ENCODE peak calls at places on chromosomes 11 and 22, in seven cellular contexts. Q, F, X, R, L, S and V are unnamed samples.

GRCh38 chr22:32123657-32124056 is 35.4 kb downstream of the C22orf42 start:
- DNase-seq in S (no peak), F (no peak), Q (peak), L (no peak), X (no peak), R (no peak), V (no peak)

GRCh38 chr11:66933508-66933907 is 24.7 kb downstream of the PC start:
- DNase-seq in Q (no peak), F (no peak), L (no peak), S (no peak), X (no peak), R (no peak), V (no peak)

GRCh38 chr11:29616611-29617010 is 400.2 kb downstream of the KCNA4 start:
- DNase-seq in L (no peak), S (no peak), R (no peak), X (no peak), Q (no peak), F (no peak), V (no peak)

GRCh38 chr11:25941353-25941752 is 390.6 kb upstream of the ANO3 start:
- DNase-seq in L (no peak), Q (no peak), S (no peak), R (no peak), F (no peak), X (no peak), V (no peak)

GRCh38 chr11:71420455-71421241 is 27.5 kb downstream of the DHCR7 start:
- DNase-seq in Q (peak), S (peak), X (peak), L (peak), F (no peak), R (no peak), V (peak)

GRCh38 chr11:99246199-99246598 is 225.4 kb downstream of the CNTN5 start:
- DNase-seq in R (no peak), X (no peak), S (no peak), Q (no peak), F (no peak), L (no peak), V (no peak)

GRCh38 chr11:119205080-119205479 is 1.1 kb upstream of the CBL start:
- DNase-seq in X (no peak), S (no peak), Q (no peak), R (no peak), L (no peak), F (no peak), V (no peak)

GRCh38 chr11:70712471-70712870 is 314.1 kb downstream of the CTTN start:
- DNase-seq in S (no peak), F (no peak), R (no peak), X (no peak), L (no peak), Q (peak), V (no peak)

GRCh38 chr11:125435461-125436238 is 60.4 kb downstream of the FEZ1 start:
- DNase-seq in X (no peak), R (no peak), F (no peak), L (no peak), S (no peak), Q (no peak), V (no peak)

GRCh38 chr11:36868380-36868779 is 270.3 kb upstream of the RAG2 start:
- DNase-seq in S (no peak), L (no peak), R (no peak), X (no peak), Q (no peak), F (no peak), V (no peak)

GRCh38 chr11:134228625-134229024 is 4.2 kb downstream of the VPS26B start:
- DNase-seq in L (no peak), S (no peak), X (no peak), F (peak), Q (no peak), R (no peak), V (no peak)

GRCh38 chr11:130178992-130179391 is 19.4 kb downstream of the ST14 start:
- DNase-seq in R (no peak), L (peak), F (no peak), X (no peak), S (no peak), Q (no peak), V (no peak)

GRCh38 chr11:16177688-16178087 is 178.7 kb downstream of the SOX6 start:
- DNase-seq in Q (no peak), S (no peak), X (no peak), F (no peak), L (no peak), R (no peak), V (no peak)

GRCh38 chr11:92423133-92423532 is 198.5 kb downstream of the FAT3 start:
- DNase-seq in Q (no peak), X (no peak), S (no peak), F (no peak), R (no peak), L (no peak), V (no peak)

GRCh38 chr11:61602775-61603569 is 22.1 kb upstream of the SYT7 start:
- DNase-seq in Q (no peak), F (no peak), R (peak), L (peak), S (peak), X (peak), V (no peak)

GRCh38 chr11:9250139-9250582 is 15.0 kb downstream of the DENND5A start:
- DNase-seq in Q (no peak), X (no peak), F (peak), L (no peak), S (no peak), R (no peak), V (no peak)

GRCh38 chr11:134861490-134862107 is 449.6 kb upstream of the B3GAT1 start:
- DNase-seq in X (no peak), R (no peak), L (no peak), S (no peak), F (no peak), Q (peak), V (no peak)

GRCh38 chr22:19974233-19974861 is 32.7 kb upstream of the TXNRD2 start:
- DNase-seq in R (no peak), X (peak), S (no peak), F (no peak), Q (peak), L (peak), V (peak)

GRCh38 chr11:74877132-74877531 is 71.8 kb downstream of the XRRA1 start:
- DNase-seq in Q (no peak), F (no peak), R (no peak), X (no peak), S (no peak), L (peak), V (no peak)

GRCh38 chr11:106306942-106307341 is 229.5 kb downstream of the AASDHPPT start:
- DNase-seq in Q (no peak), L (no peak), S (no peak), R (no peak), X (no peak), F (no peak), V (no peak)

GRCh38 chr11:92703431-92703830 is 266.0 kb upstream of the MTNR1B start:
- DNase-seq in R (no peak), S (no peak), F (no peak), L (no peak), Q (no peak), X (no peak), V (no peak)

GRCh38 chr11:47186076-47186936 is at the start of gene PACSIN3:
- DNase-seq in S (no peak), Q (peak), X (no peak), F (peak), R (no peak), L (peak), V (no peak)

GRCh38 chr11:12042215-12042676 is 33.8 kb upstream of the DKK3 start:
- DNase-seq in L (no peak), Q (no peak), R (no peak), F (no peak), X (no peak), S (no peak), V (no peak)

GRCh38 chr22:42920101-42920820 is 63.2 kb upstream of the ARFGAP3 start:
- DNase-seq in Q (no peak), L (no peak), F (no peak), R (no peak), S (no peak), X (no peak), V (no peak)

GRCh38 chr11:12581923-12582322 is 92.3 kb upstream of the TEAD1 start:
- DNase-seq in F (no peak), L (no peak), X (no peak), S (no peak), R (no peak), Q (no peak), V (no peak)

GRCh38 chr11:101321222-101321621 is 191.6 kb upstream of the PGR start:
- DNase-seq in F (no peak), Q (peak), S (no peak), L (no peak), X (no peak), R (no peak), V (no peak)

GRCh38 chr22:49976439-49977175 is 16.0 kb downstream of the PIM3 start:
- DNase-seq in L (no peak), F (peak), X (no peak), S (no peak), Q (no peak), R (no peak), V (no peak)

GRCh38 chr11:126522152-126522551 is 166.7 kb downstream of the ST3GAL4 start:
- DNase-seq in S (no peak), L (no peak), X (no peak), F (no peak), Q (no peak), R (no peak), V (no peak)

GRCh38 chr11:2215561-2216399 is 44.2 kb upstream of the TH start:
- DNase-seq in F (no peak), L (no peak), S (no peak), Q (no peak), X (no peak), R (peak), V (no peak)